ENCODE peak calls at places on chromosomes 6 and 20, in ten cellular contexts. X, M, V, Z, P, B, Y, Q, H and R are unnamed samples.

GRCh38 chr6:47423087-47423486 is 54.5 kb upstream of the CD2AP start:
- DNase-seq in Y (no peak), Z (no peak), B (no peak), X (no peak), M (no peak), V (no peak), Q (peak; percentile 52), H (no peak), P (no peak), R (no peak)

GRCh38 chr20:1094706-1095220 is 23.6 kb upstream of the PSMF1 start:
- DNase-seq in V (no peak), B (no peak), M (no peak), P (no peak), Q (no peak), Y (no peak), Z (no peak), H (no peak), X (no peak), R (peak; percentile 30)

GRCh38 chr20:64036346-64037198 is 590 bp downstream of the C20orf204 start:
- DNase-seq in B (no peak), M (no peak), X (no peak), Y (peak; percentile 56), V (no peak), H (no peak), Q (no peak), P (no peak), Z (no peak), R (peak; percentile 17)

GRCh38 chr20:6075428-6076219 is 21.8 kb upstream of the LRRN4 start:
- DNase-seq in M (peak; percentile 44), H (peak; percentile 34), Q (no peak), B (no peak), P (no peak), X (peak; percentile 60), Y (no peak), Z (peak; percentile 44), V (no peak), R (no peak)

GRCh38 chr6:12709116-12709515 is 7.5 kb upstream of the PHACTR1 start:
- DNase-seq in Q (no peak), M (no peak), H (no peak), Y (no peak), V (no peak), Z (peak; percentile 48), X (no peak), P (no peak), B (no peak), R (peak; percentile 19)

GRCh38 chr6:90217621-90218496 is 78.8 kb downstream of the BACH2 start:
- DNase-seq in V (no peak), X (no peak), B (no peak), Z (no peak), H (no peak), Y (no peak), Q (no peak), P (no peak), M (no peak), R (peak; percentile 84)

GRCh38 chr20:47050996-47051395 is 156.4 kb downstream of the EYA2 start:
- DNase-seq in M (no peak), H (no peak), P (no peak), Q (no peak), Y (no peak), B (no peak), X (no peak), V (no peak), Z (no peak), R (no peak)

GRCh38 chr20:32067234-32067821 is 15.3 kb downstream of the HCK start:
- DNase-seq in Y (no peak), B (no peak), H (no peak), Q (peak; percentile 24), M (peak; percentile 76), Z (peak; percentile 47), P (no peak), V (no peak), X (no peak), R (peak; percentile 71)

GRCh38 chr6:28816909-28817807 is 106.6 kb downstream of the TRIM27 start:
- DNase-seq in V (no peak), M (peak; percentile 74), Q (peak; percentile 69), B (no peak), H (no peak), Y (peak; percentile 56), Z (peak; percentile 70), P (no peak), X (no peak), R (peak; percentile 87)

GRCh38 chr6:56025785-56026184 is 150.4 kb upstream of the BMP5 start:
- DNase-seq in Z (peak; percentile 55), B (no peak), M (peak; percentile 89), P (no peak), X (no peak), Y (no peak), H (no peak), Q (no peak), V (no peak), R (no peak)

GRCh38 chr6:91438570-91438969 is 851.7 kb upstream of the MAP3K7 start:
- DNase-seq in Z (no peak), P (no peak), Q (peak; percentile 72), V (no peak), X (no peak), H (no peak), Y (no peak), B (no peak), M (no peak), R (no peak)

GRCh38 chr20:58213112-58213511 is 15.3 kb downstream of the ANKRD60 start:
- DNase-seq in P (no peak), X (no peak), V (no peak), Z (no peak), H (no peak), B (no peak), Q (peak; percentile 34), M (no peak), Y (no peak), R (no peak)

GRCh38 chr6:166623318-166623717 is 3.7 kb downstream of the RPS6KA2 start:
- DNase-seq in V (no peak), P (no peak), Q (peak; percentile 49), M (no peak), X (no peak), Z (no peak), Y (no peak), B (no peak), H (no peak), R (peak; percentile 25)

GRCh38 chr6:85372188-85372914 is 77.5 kb upstream of the NT5E start:
- DNase-seq in M (peak; percentile 54), X (no peak), V (no peak), Q (no peak), Z (no peak), B (no peak), Y (no peak), P (no peak), H (no peak), R (peak; percentile 35)
- TF ChIP-seq CTCF in M (peak; percentile 35), X (peak; percentile 9), V (no peak), Q (no peak), Z (no peak), B (no peak), Y (peak; percentile 33), P (peak; percentile 8), H (no peak), R (no peak)

DNA sequence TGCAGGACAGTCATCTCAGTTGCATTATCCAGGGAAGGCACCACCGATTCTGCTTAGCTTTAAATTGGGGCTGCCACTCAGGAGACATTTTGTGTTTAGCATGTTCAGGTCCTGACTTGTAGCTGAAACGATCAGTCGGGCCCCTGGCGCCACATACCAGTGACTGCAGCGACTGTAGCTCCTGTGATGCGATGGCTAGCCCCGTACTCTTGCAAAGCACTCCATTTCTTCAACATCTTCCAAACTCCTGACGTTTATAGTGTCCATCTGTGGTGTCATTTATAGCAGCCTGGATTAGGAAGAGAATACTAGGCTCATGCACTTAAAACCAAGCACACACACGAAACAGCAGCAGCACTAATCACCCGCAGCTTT is 13.0 kb downstream of the POU3F2 start:
- DNase-seq in H (no peak), X (no peak), Y (no peak), Q (no peak), M (no peak), B (no peak), P (no peak), V (no peak), Z (no peak), R (no peak)
- H3K4me3 ChIP-seq in H (no peak overlapping the region), X (no peak overlapping the region), Y (no peak overlapping the region), Q (no peak overlapping the region), M (no peak overlapping the region), B (no peak overlapping the region), P (no peak overlapping the region), V (no peak overlapping the region), Z (no peak overlapping the region), R (no peak overlapping the region)

GRCh38 chr6:53107091-53107490 is 41.5 kb downstream of the GCM1 start:
- DNase-seq in H (no peak), Y (no peak), P (no peak), B (no peak), V (no peak), X (no peak), Q (peak; percentile 59), Z (peak; percentile 57), M (peak; percentile 49), R (peak; percentile 52)

GRCh38 chr6:53101006-53101405 is 35.8 kb downstream of the FBXO9 start:
- DNase-seq in M (no peak), V (no peak), Y (no peak), Q (no peak), B (no peak), P (no peak), H (no peak), Z (no peak), X (no peak), R (no peak)

GRCh38 chr6:53100561-53100960 is 35.4 kb downstream of the FBXO9 start:
- DNase-seq in X (no peak), Y (no peak), Q (no peak), M (no peak), Z (no peak), V (no peak), B (no peak), H (no peak), P (no peak), R (no peak)

GRCh38 chr6:53104916-53105315 is 39.7 kb downstream of the FBXO9 start:
- DNase-seq in B (no peak), Q (no peak), P (no peak), H (no peak), V (no peak), M (no peak), X (no peak), Z (no peak), Y (no peak), R (no peak)

DNA sequence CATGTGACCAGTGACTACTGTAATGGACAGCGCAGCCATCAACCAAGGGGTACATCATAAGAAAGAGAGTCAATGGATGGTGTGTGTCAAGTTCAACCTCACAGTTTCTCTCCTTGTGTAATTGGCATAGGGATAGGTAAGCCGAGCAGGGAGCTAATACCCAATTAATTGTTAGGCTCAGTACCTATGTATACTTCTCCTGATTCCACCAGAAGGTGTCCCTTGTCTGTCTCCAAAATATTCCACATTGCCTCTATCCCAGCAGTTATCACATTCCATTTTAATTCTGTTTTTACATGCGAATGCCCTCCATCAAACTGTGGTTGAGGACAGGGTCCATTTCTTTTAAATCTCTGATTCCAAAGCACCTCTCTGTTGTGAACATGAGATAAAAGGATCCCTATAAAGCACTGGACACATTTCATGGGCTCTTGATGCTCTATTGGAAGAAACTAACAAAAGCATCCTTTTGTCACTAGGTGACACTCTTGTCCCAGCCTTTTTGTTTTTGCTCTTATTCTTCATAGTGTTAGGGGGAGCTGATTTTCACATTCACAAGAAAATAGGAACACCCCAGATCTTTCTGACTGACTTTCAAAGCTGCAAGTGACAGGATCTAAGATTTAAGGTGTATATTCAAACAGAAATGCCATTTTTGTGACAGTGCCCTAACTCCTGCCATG is 38.9 kb downstream of the FBXO9 start:
- DNase-seq in Y (no peak), Z (peak; percentile 19), P (no peak), Q (peak; percentile 58), M (peak; percentile 8), H (no peak), X (no peak), B (no peak), V (no peak), R (peak; percentile 14)
- TF ChIP-seq CTCF in Y (no peak), Z (peak; percentile 13), P (no peak), Q (peak; percentile 84), M (no peak), H (no peak), X (no peak), B (peak; percentile 62), V (no peak), R (peak; percentile 17)

GRCh38 chr6:33023536-33023935 is 14.1 kb upstream of the HLA-DOA start:
- DNase-seq in P (no peak), M (no peak), Q (no peak), X (no peak), V (no peak), Z (no peak), H (no peak), B (no peak), Y (no peak), R (no peak)
- H3K4me3 ChIP-seq in P (no peak overlapping the region), M (no peak overlapping the region), Q (no peak overlapping the region), X (no peak overlapping the region), V (no peak overlapping the region), Z (no peak overlapping the region), H (no peak overlapping the region), B (no peak overlapping the region), Y (no peak overlapping the region), R (no peak overlapping the region)